ENCODE peak calls at places on chromosomes 1 and 21, in nine cellular contexts. U is glutamatergic neuron, D is tibial nerve, P is H1, C is lower lobe of right lung, X is GM10248, O is fibroblast of mammary gland, K is H9, B is astrocyte of the cerebellum. Z is an unnamed sample.

GRCh38 chr1:236773919-236774318 is 21.2 kb upstream of the MTR start:
- DNase-seq in U (no peak), D (no peak), P (no peak), C (no peak), X (no peak), O (no peak), K (no peak), B (no peak), Z (no peak)

GRCh38 chr21:17903029-17903806 is 84.1 kb upstream of the C21orf91 start:
- DNase-seq in U (no peak), D (no peak), P (no peak), C (no peak), X (peak; percentile 43), O (peak; percentile 55), K (no peak), B (no peak), Z (no peak)

GRCh38 chr1:159889202-159889601 is 10.8 kb downstream of the CFAP45 start:
- DNase-seq in U (no peak), D (no peak), P (no peak), C (no peak), X (no peak), O (no peak), K (no peak), B (no peak), Z (no peak)

GRCh38 chr1:70767377-70767776 is 280.2 kb downstream of the PTGER3 start:
- DNase-seq in U (no peak), D (no peak), P (no peak), C (no peak), X (no peak), O (peak; percentile 23), K (no peak), B (no peak), Z (no peak)

GRCh38 chr1:159066108-159066507 is 10.5 kb downstream of the AIM2 start:
- DNase-seq in U (no peak), D (no peak), P (no peak), C (no peak), X (no peak), O (no peak), K (no peak), B (no peak), Z (no peak)

GRCh38 chr1:210292276-210292851 is 36.3 kb upstream of the HHAT start:
- DNase-seq in U (peak; percentile 59), D (peak; percentile 13), P (peak; percentile 89), C (peak; percentile 87), X (peak; percentile 64), O (no peak), K (peak; percentile 89), B (no peak), Z (peak; percentile 85)

GRCh38 chr1:53025034-53025777 is 36.8 kb upstream of the PODN start:
- DNase-seq in U (peak; percentile 38), D (peak; percentile 73), P (no peak), C (no peak), X (no peak), O (peak; percentile 90), K (no peak), B (no peak), Z (peak; percentile 86)

GRCh38 chr1:167093863-167094516 is at the start of gene STYXL2:
- DNase-seq in U (no peak), D (no peak), P (no peak), C (no peak), X (no peak), O (no peak), K (no peak), B (no peak), Z (no peak)

GRCh38 chr1:85992756-85993155 is 163.8 kb downstream of the COL24A1 start:
- DNase-seq in U (no peak), D (no peak), P (no peak), C (no peak), X (peak; percentile 18), O (peak; percentile 72), K (no peak), B (peak; percentile 26), Z (no peak)

GRCh38 chr1:208201241-208201640 is 42.9 kb downstream of the PLXNA2 start:
- DNase-seq in U (no peak), D (peak; percentile 27), P (no peak), C (no peak), X (no peak), O (peak; percentile 97), K (no peak), B (peak; percentile 98), Z (peak; percentile 91)

GRCh38 chr1:89633745-89634625 is 1.1 kb downstream of the LRRC8C start:
- DNase-seq in U (no peak), D (no peak), P (no peak), C (no peak), X (peak; percentile 19), O (peak; percentile 35), K (peak; percentile 30), B (no peak), Z (peak; percentile 91)

GRCh38 chr1:204448321-204448964 is 36.8 kb upstream of the PPP1R15B start:
- DNase-seq in U (no peak), D (no peak), P (no peak), C (no peak), X (no peak), O (no peak), K (no peak), B (no peak), Z (no peak)

GRCh38 chr1:207841907-207842306 is 69.0 kb downstream of the CD34 start:
- DNase-seq in U (no peak), D (no peak), P (no peak), C (no peak), X (no peak), O (no peak), K (no peak), B (no peak), Z (no peak)

GRCh38 chr1:16617778-16618580 is 4.6 kb upstream of the NBPF1 start:
- DNase-seq in U (no peak), D (no peak), P (peak; percentile 35), C (no peak), X (no peak), O (no peak), K (no peak), B (no peak), Z (peak; percentile 82)

GRCh38 chr1:51365774-51366173 is 35.4 kb upstream of the TTC39A start:
- DNase-seq in U (no peak), D (no peak), P (no peak), C (no peak), X (no peak), O (no peak), K (no peak), B (no peak), Z (no peak)

GRCh38 chr1:115828101-115829022 is 12.6 kb downstream of the NHLH2 start:
- DNase-seq in U (peak; percentile 98), D (no peak), P (peak; percentile 66), C (peak; percentile 52), X (no peak), O (peak; percentile 57), K (peak; percentile 58), B (no peak), Z (peak; percentile 71)

DNA sequence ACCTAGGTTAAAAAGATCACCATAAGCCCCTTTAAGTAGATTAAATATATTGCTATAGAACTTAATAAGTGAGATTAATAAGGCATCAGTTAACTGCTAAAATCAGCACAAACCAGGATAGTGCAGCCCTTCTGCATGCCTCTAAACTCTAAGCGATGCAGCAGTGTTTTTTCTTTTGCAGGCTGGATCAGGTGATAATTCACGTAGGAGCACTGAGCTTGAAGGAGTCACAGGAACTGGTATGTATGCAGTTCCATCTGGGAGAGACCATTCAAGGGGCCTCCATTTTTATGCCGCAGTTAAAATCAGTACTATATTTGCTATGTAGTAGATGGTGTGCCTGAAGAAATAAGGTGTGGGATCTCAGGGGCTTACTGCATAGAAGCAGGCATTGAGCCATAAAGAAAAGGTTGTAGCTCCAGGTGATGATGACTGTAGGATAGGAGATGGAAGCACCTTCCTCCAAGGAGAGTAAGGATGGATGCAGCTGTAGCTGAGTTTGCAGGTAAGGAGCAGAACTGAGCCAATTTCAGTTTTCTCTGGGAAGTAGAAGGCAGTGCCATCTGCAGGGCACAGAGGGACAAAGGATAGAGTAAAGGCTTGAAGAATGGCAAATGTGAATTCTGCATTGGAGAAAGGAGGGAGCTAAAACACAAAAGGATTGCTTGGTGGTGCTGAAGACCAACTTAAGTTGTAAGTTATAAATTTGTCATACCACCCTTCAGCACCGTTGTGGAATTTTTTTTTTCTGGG is 22.6 kb downstream of the NPL start:
- DNase-seq in U (no peak), D (no peak), P (no peak), C (no peak), X (no peak), O (no peak), K (no peak), B (no peak), Z (no peak)
- TF ChIP-seq CTCF in U (no peak), D (no peak), P (no peak), C (no peak), X (no peak), O (no peak), K (peak; percentile 36), B (no peak), Z (no peak)

DNA sequence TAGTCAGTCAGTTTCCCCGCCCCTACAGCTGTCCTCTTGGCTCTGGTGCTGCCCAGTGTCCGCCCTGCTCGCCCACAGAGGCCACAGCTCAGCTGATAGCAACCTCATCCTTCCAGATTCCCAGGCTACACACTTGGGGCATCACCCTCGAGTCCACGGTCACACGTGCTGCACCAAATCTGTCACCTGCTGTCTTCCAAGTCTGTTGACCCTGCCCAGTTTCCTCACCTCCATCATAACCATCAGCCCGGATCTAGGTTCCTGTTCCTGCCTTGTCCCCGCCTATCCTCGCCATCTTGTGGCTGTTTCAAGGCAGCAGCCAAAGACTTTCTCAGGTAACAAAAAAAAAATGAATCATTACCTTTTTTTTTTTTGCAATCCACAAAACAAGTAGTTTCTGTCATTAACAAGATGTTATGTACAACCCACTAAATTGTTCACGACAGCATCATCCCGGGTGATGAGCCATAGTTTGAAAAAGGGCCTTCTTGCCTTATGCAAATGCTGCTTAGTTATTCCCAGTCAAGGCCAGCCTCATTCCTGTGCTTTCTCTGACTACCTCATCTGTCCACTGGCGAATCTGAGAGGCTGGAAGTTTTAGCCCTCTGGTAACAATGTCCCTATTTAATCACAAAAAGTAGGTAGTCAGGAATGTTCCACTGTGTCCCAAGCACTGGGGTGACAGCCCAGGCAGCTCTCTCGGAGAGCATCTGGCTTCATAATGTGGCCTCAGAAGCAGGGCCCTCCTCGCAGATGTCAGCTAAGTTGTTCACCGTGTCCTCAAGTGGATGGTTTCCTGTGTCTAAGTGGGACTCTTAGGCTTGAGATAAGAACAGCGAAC is 4.9 kb upstream of the MIIP start:
- DNase-seq in U (no peak), D (no peak), P (no peak), C (peak; percentile 71), X (no peak), O (peak; percentile 43), K (peak; percentile 65), B (no peak), Z (peak; percentile 88)
- TF ChIP-seq CTCF in U (peak; percentile 18), D (no peak), P (peak; percentile 44), C (no peak), X (no peak), O (peak; percentile 9), K (peak; percentile 52), B (no peak), Z (no peak)

GRCh38 chr1:201795066-201795465 is 33.9 kb upstream of the IPO9 start:
- DNase-seq in U (no peak), D (no peak), P (no peak), C (no peak), X (no peak), O (peak; percentile 44), K (no peak), B (no peak), Z (no peak)
- TF ChIP-seq CTCF in U (peak; percentile 37), D (peak; percentile 47), P (no peak), C (no peak), X (peak; percentile 17), O (peak; percentile 46), K (peak; percentile 66), B (peak; percentile 53), Z (peak; percentile 49)

DNA sequence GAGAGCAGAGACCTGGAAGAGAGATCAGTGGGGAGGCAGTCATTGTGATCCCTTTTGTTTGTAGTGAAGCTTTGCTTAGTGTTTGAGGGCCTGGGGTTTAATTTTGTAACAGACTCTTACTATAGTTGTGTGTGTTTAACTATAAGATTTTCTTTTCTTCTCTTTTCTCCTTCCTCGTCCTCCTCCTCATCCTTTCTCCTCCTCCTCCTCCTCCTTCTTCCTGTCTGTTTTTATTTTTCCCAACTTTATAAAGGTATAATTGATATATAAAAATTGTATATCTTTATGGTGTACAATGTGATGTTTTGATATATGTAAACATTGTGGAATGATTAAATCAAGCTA is 71.2 kb upstream of the MACF1 start:
- DNase-seq in U (no peak), D (no peak), P (no peak), C (no peak), X (no peak), O (no peak), K (no peak), B (no peak), Z (no peak)
- TF ChIP-seq CTCF in U (no peak), D (no peak), P (no peak), C (no peak), X (no peak), O (no peak), K (no peak), B (no peak), Z (no peak)

Z was measured in osteoblast.